ENCODE peak calls at places on chromosomes 3 and 15, in five cellular contexts. One of them, this sample, is unnamed.

GRCh38 chr3:125083776-125084175 is 28.0 kb upstream of the HEG1 start:
- DNase-seq in uterus: no peak
- DNase-seq in omental fat pad: no peak
- DNase-seq in CD4-positive, alpha-beta T cell: no peak
- DNase-seq in stomach: no peak
- DNase-seq in this sample: no peak

GRCh38 chr3:31777887-31778286 is 203.2 kb downstream of the OSBPL10 start:
- DNase-seq in stomach: no peak
- DNase-seq in uterus: no peak
- DNase-seq in omental fat pad: no peak
- DNase-seq in CD4-positive, alpha-beta T cell: no peak
- DNase-seq in this sample: no peak

GRCh38 chr3:30751610-30752299 is 142.7 kb downstream of the GADL1 start:
- DNase-seq in stomach: peak
- DNase-seq in CD4-positive, alpha-beta T cell: peak
- DNase-seq in omental fat pad: no peak
- DNase-seq in uterus: peak
- DNase-seq in this sample: no peak

GRCh38 chr3:126886217-126886616 is 96.7 kb upstream of the PLXNA1 start:
- DNase-seq in stomach: no peak
- DNase-seq in omental fat pad: no peak
- DNase-seq in uterus: no peak
- DNase-seq in CD4-positive, alpha-beta T cell: no peak
- DNase-seq in this sample: no peak

GRCh38 chr15:39427705-39428104 is 153.2 kb upstream of the THBS1 start:
- DNase-seq in omental fat pad: no peak
- DNase-seq in stomach: no peak
- DNase-seq in CD4-positive, alpha-beta T cell: no peak
- DNase-seq in uterus: no peak
- DNase-seq in this sample: peak

GRCh38 chr3:133274477-133274876 is 125.4 kb upstream of the BFSP2 start:
- DNase-seq in stomach: no peak
- DNase-seq in uterus: no peak
- DNase-seq in omental fat pad: no peak
- DNase-seq in CD4-positive, alpha-beta T cell: no peak
- DNase-seq in this sample: no peak

GRCh38 chr3:176692172-176692923 is 504.9 kb downstream of the TBL1XR1 start:
- DNase-seq in stomach: no peak
- DNase-seq in CD4-positive, alpha-beta T cell: no peak
- DNase-seq in omental fat pad: no peak
- DNase-seq in uterus: no peak
- DNase-seq in this sample: no peak

GRCh38 chr3:45870099-45870498 is 16.2 kb upstream of the CCR9 start:
- DNase-seq in uterus: no peak
- DNase-seq in CD4-positive, alpha-beta T cell: peak
- DNase-seq in omental fat pad: no peak
- DNase-seq in stomach: no peak
- DNase-seq in this sample: no peak

GRCh38 chr3:161273589-161274218 is 52.6 kb downstream of the NMD3 start:
- DNase-seq in uterus: no peak
- DNase-seq in stomach: no peak
- DNase-seq in omental fat pad: no peak
- DNase-seq in CD4-positive, alpha-beta T cell: peak
- DNase-seq in this sample: no peak

GRCh38 chr3:190229632-190230424 is 92.4 kb downstream of the CLDN1 start:
- DNase-seq in stomach: no peak
- DNase-seq in omental fat pad: no peak
- DNase-seq in CD4-positive, alpha-beta T cell: no peak
- DNase-seq in uterus: no peak
- DNase-seq in this sample: no peak

GRCh38 chr3:150105886-150106612 is 135.4 kb upstream of the PFN2 start:
- DNase-seq in stomach: no peak
- DNase-seq in uterus: no peak
- DNase-seq in CD4-positive, alpha-beta T cell: no peak
- DNase-seq in omental fat pad: no peak
- DNase-seq in this sample: no peak

GRCh38 chr3:23697416-23697815 is 108.3 kb upstream of the UBE2E1 start:
- DNase-seq in uterus: no peak
- DNase-seq in omental fat pad: no peak
- DNase-seq in stomach: no peak
- DNase-seq in CD4-positive, alpha-beta T cell: no peak
- DNase-seq in this sample: no peak

GRCh38 chr3:110932515-110933095 is 139.0 kb upstream of the NECTIN3 start:
- DNase-seq in stomach: no peak
- DNase-seq in omental fat pad: no peak
- DNase-seq in CD4-positive, alpha-beta T cell: no peak
- DNase-seq in uterus: no peak
- DNase-seq in this sample: no peak

GRCh38 chr3:128282392-128283196 is 129.3 kb downstream of the EEFSEC start:
- DNase-seq in stomach: no peak
- DNase-seq in omental fat pad: no peak
- DNase-seq in uterus: peak
- DNase-seq in CD4-positive, alpha-beta T cell: no peak
- DNase-seq in this sample: no peak

GRCh38 chr3:186259612-186260383 is 102.2 kb downstream of the DGKG start:
- DNase-seq in CD4-positive, alpha-beta T cell: peak
- DNase-seq in uterus: peak
- DNase-seq in stomach: peak
- DNase-seq in omental fat pad: no peak
- DNase-seq in this sample: no peak

GRCh38 chr3:56711344-56711743 is 28.3 kb upstream of the TASOR start:
- DNase-seq in stomach: no peak
- DNase-seq in CD4-positive, alpha-beta T cell: no peak
- DNase-seq in omental fat pad: no peak
- DNase-seq in uterus: no peak
- DNase-seq in this sample: no peak

GRCh38 chr3:136694321-136694720 is 57.9 kb downstream of the STAG1 start:
- DNase-seq in uterus: no peak
- DNase-seq in stomach: no peak
- DNase-seq in omental fat pad: no peak
- DNase-seq in CD4-positive, alpha-beta T cell: no peak
- DNase-seq in this sample: no peak

GRCh38 chr3:156764761-156765160 is 61.4 kb upstream of the LEKR1 start:
- DNase-seq in CD4-positive, alpha-beta T cell: no peak
- DNase-seq in uterus: no peak
- DNase-seq in stomach: no peak
- DNase-seq in omental fat pad: no peak
- DNase-seq in this sample: no peak

GRCh38 chr15:76105911-76106310 is 46.1 kb downstream of the TMEM266 start:
- DNase-seq in stomach: no peak
- DNase-seq in uterus: no peak
- DNase-seq in omental fat pad: no peak
- DNase-seq in CD4-positive, alpha-beta T cell: no peak
- DNase-seq in this sample: no peak

GRCh38 chr15:99085413-99086326 is 19.2 kb upstream of the SYNM start:
- DNase-seq in uterus: no peak
- DNase-seq in stomach: no peak
- DNase-seq in omental fat pad: no peak
- DNase-seq in CD4-positive, alpha-beta T cell: no peak
- DNase-seq in this sample: no peak

GRCh38 chr15:82986442-82986780 is 401 bp downstream of the RAMAC start:
- DNase-seq in omental fat pad: no peak
- DNase-seq in CD4-positive, alpha-beta T cell: no peak
- DNase-seq in uterus: no peak
- DNase-seq in stomach: no peak
- DNase-seq in this sample: no peak

GRCh38 chr15:67180035-67180434 is 74.4 kb downstream of the AAGAB start:
- DNase-seq in CD4-positive, alpha-beta T cell: no peak
- DNase-seq in uterus: no peak
- DNase-seq in stomach: no peak
- DNase-seq in omental fat pad: no peak
- DNase-seq in this sample: no peak

GRCh38 chr15:25060472-25060803 is 105.7 kb downstream of the SNRPN start:
- DNase-seq in CD4-positive, alpha-beta T cell: no peak
- DNase-seq in omental fat pad: no peak
- DNase-seq in uterus: peak
- DNase-seq in stomach: peak
- DNase-seq in this sample: peak

GRCh38 chr3:55156851-55157650 is 229.2 kb upstream of the LRTM1 start:
- DNase-seq in CD4-positive, alpha-beta T cell: no peak
- DNase-seq in stomach: no peak
- DNase-seq in uterus: no peak
- DNase-seq in omental fat pad: no peak
- DNase-seq in this sample: no peak

DNA sequence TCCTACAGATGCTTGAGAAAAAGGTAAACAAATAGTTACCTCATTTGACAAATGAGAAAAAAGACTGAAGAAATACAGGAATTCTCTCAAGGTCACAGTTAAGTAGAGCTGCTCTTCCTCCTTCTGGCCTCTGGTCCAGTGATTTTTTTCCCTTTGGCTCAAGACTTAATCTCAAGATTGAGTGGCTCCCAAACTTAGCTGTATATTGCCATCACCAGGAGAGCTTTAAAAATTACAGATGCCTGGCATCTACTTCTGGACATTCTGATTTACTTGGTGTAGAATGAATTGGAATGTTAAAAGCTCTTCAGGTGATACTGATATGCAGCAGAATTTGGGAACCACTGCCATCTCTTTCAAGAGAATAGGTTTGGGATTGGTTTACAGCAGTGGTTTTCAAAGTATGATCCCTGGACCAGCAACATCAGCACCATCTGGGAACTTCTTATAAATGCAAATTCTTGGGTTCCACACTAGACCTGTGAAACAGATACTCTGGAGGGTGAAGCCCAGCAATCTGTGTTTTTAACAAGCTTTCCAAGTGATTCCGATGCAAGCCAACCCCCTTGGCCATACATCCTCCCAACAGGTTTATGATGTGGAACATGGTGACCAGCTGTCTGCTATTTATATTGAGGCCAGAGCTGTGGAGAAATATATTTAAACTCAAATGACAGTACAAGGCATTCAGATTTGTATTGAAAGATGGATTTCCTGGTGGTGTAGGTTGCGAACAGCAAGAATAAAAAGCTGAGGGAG is 333.0 kb upstream of the RARB start:
- DNase-seq in uterus: no peak
- DNase-seq in omental fat pad: no peak
- DNase-seq in stomach: no peak
- DNase-seq in CD4-positive, alpha-beta T cell: no peak
- DNase-seq in this sample: no peak
- TF ChIP-seq CTCF in uterus: no peak
- TF ChIP-seq CTCF in omental fat pad: no peak
- TF ChIP-seq CTCF in stomach: no peak
- TF ChIP-seq CTCF in CD4-positive, alpha-beta T cell: no peak
- TF ChIP-seq CTCF in this sample: no peak

GRCh38 chr15:90619468-90619867 is 89.7 kb downstream of the CRTC3 start:
- DNase-seq in stomach: no peak
- DNase-seq in uterus: no peak
- DNase-seq in omental fat pad: no peak
- DNase-seq in CD4-positive, alpha-beta T cell: no peak
- DNase-seq in this sample: no peak
- TF ChIP-seq CTCF in stomach: no peak
- TF ChIP-seq CTCF in uterus: no peak
- TF ChIP-seq CTCF in omental fat pad: no peak
- TF ChIP-seq CTCF in CD4-positive, alpha-beta T cell: peak
- TF ChIP-seq CTCF in this sample: no peak

GRCh38 chr3:114496874-114497273 is 203.0 kb downstream of the TIGIT start:
- DNase-seq in CD4-positive, alpha-beta T cell: no peak
- DNase-seq in omental fat pad: no peak
- DNase-seq in stomach: no peak
- DNase-seq in uterus: no peak
- DNase-seq in this sample: no peak
- TF ChIP-seq CTCF in CD4-positive, alpha-beta T cell: no peak
- TF ChIP-seq CTCF in omental fat pad: no peak
- TF ChIP-seq CTCF in stomach: no peak
- TF ChIP-seq CTCF in uterus: no peak
- TF ChIP-seq CTCF in this sample: no peak

DNA sequence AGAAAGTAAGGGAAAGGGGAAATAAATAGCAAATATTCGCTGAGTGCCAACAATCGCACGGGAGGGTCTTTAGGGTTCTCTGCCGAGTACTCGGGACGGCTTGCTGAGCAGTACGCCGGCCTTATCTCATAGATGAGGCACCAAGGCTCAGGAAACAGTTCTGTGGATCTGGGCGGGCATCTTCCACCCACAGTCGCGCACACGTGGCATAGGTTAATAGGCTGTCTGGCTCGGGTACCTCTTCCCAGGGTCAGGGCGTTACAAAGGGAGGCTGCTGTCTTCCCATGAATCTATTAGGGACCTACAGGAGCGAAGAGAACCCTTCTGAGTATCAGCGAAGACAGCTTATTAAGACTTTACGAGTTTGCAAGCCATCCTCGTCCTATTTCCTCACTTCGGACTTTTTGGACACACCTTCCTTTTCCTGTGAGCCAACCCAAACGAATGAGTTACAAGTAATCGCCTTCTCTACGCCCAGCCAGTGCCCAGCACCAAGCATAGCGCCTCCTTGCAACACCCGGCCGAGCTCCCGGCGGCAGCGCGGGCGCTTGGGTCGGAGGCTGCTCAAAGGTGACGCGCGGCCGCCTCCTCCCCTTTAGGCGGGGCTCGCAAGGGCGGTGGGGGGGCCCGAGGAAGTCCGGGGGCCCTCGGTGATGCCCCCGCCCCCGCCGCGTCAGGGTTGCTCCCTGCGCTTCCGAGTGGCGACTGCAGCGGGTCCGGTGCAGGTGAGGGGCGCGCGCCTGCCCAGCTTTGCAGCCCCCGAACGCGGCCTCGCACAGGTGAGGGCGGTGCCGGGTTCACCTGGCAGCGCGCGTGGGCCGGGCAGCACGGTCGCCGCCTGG is at the start of gene MCTP2:
- DNase-seq in omental fat pad: peak
- DNase-seq in CD4-positive, alpha-beta T cell: peak
- DNase-seq in uterus: peak
- DNase-seq in stomach: peak
- DNase-seq in this sample: peak
- TF ChIP-seq CTCF in omental fat pad: no peak
- TF ChIP-seq CTCF in CD4-positive, alpha-beta T cell: no peak
- TF ChIP-seq CTCF in uterus: no peak
- TF ChIP-seq CTCF in stomach: no peak
- TF ChIP-seq CTCF in this sample: no peak

GRCh38 chr15:77482570-77482969 is 61.9 kb downstream of the HMG20A start:
- DNase-seq in CD4-positive, alpha-beta T cell: no peak
- DNase-seq in omental fat pad: no peak
- DNase-seq in uterus: no peak
- DNase-seq in stomach: no peak
- DNase-seq in this sample: no peak

GRCh38 chr15:77483426-77483825 is 62.7 kb downstream of the HMG20A start:
- DNase-seq in stomach: no peak
- DNase-seq in omental fat pad: no peak
- DNase-seq in CD4-positive, alpha-beta T cell: no peak
- DNase-seq in uterus: no peak
- DNase-seq in this sample: no peak

GRCh38 chr15:77479015-77479414 is 58.3 kb downstream of the HMG20A start:
- DNase-seq in stomach: no peak
- DNase-seq in omental fat pad: no peak
- DNase-seq in CD4-positive, alpha-beta T cell: no peak
- DNase-seq in uterus: no peak
- DNase-seq in this sample: no peak

GRCh38 chr15:77481670-77482069 is 61.0 kb downstream of the HMG20A start:
- DNase-seq in omental fat pad: no peak
- DNase-seq in stomach: no peak
- DNase-seq in CD4-positive, alpha-beta T cell: no peak
- DNase-seq in uterus: no peak
- DNase-seq in this sample: no peak

GRCh38 chr15:77480859-77481258 is 60.2 kb downstream of the HMG20A start:
- DNase-seq in uterus: no peak
- DNase-seq in stomach: no peak
- DNase-seq in CD4-positive, alpha-beta T cell: no peak
- DNase-seq in omental fat pad: no peak
- DNase-seq in this sample: no peak
- TF ChIP-seq CTCF in uterus: no peak
- TF ChIP-seq CTCF in stomach: no peak
- TF ChIP-seq CTCF in CD4-positive, alpha-beta T cell: no peak
- TF ChIP-seq CTCF in omental fat pad: no peak
- TF ChIP-seq CTCF in this sample: no peak

GRCh38 chr15:40828447-40829036 is at the start of gene PPP1R14D:
- DNase-seq in CD4-positive, alpha-beta T cell: no peak
- DNase-seq in uterus: no peak
- DNase-seq in stomach: no peak
- DNase-seq in omental fat pad: no peak
- DNase-seq in this sample: no peak
- TF ChIP-seq CTCF in CD4-positive, alpha-beta T cell: no peak
- TF ChIP-seq CTCF in uterus: no peak
- TF ChIP-seq CTCF in stomach: no peak
- TF ChIP-seq CTCF in omental fat pad: no peak
- TF ChIP-seq CTCF in this sample: no peak